ENCODE peak calls at places on chromosomes 4 and X, in seven cellular contexts. One of them, this sample, is unnamed.

GRCh38 chr4:187961961-187962360 is 33.6 kb upstream of the ZFP42 start:
- DNase-seq in IMR-90: no peak
- DNase-seq in ovary: no peak
- DNase-seq in gastrocnemius medialis: no peak
- DNase-seq in breast epithelium: no peak
- DNase-seq in A549: no peak
- DNase-seq in stomach: no peak
- DNase-seq in this sample: no peak

GRCh38 chrX:18291006-18291545 is 63.4 kb downstream of the SCML2 start:
- DNase-seq in gastrocnemius medialis: no peak
- DNase-seq in stomach: no peak
- DNase-seq in A549: no peak
- DNase-seq in IMR-90: peak
- DNase-seq in ovary: no peak
- DNase-seq in breast epithelium: no peak
- DNase-seq in this sample: no peak

GRCh38 chrX:40167240-40168182 is 69.8 kb upstream of the BCOR start:
- DNase-seq in breast epithelium: no peak
- DNase-seq in ovary: peak
- DNase-seq in A549: no peak
- DNase-seq in IMR-90: no peak
- DNase-seq in stomach: no peak
- DNase-seq in gastrocnemius medialis: no peak
- DNase-seq in this sample: no peak

GRCh38 chr4:147933316-147933715 is 201.4 kb downstream of the ARHGAP10 start:
- DNase-seq in gastrocnemius medialis: peak
- DNase-seq in stomach: no peak
- DNase-seq in IMR-90: peak
- DNase-seq in ovary: no peak
- DNase-seq in breast epithelium: no peak
- DNase-seq in A549: no peak
- DNase-seq in this sample: no peak

GRCh38 chr4:2823671-2824328 is 19.8 kb upstream of the ADD1 start:
- DNase-seq in ovary: no peak
- DNase-seq in A549: no peak
- DNase-seq in stomach: no peak
- DNase-seq in breast epithelium: no peak
- DNase-seq in IMR-90: no peak
- DNase-seq in gastrocnemius medialis: no peak
- DNase-seq in this sample: no peak

GRCh38 chrX:130012683-130013082 is 30.2 kb downstream of the BCORL1 start:
- DNase-seq in stomach: no peak
- DNase-seq in A549: no peak
- DNase-seq in breast epithelium: no peak
- DNase-seq in ovary: no peak
- DNase-seq in IMR-90: no peak
- DNase-seq in gastrocnemius medialis: no peak
- DNase-seq in this sample: no peak

GRCh38 chr4:138555584-138555983 is 313.4 kb upstream of the SLC7A11 start:
- DNase-seq in IMR-90: no peak
- DNase-seq in breast epithelium: no peak
- DNase-seq in ovary: no peak
- DNase-seq in A549: no peak
- DNase-seq in gastrocnemius medialis: no peak
- DNase-seq in stomach: no peak
- DNase-seq in this sample: no peak

GRCh38 chr4:35463251-35463952 is 780.9 kb downstream of the ARAP2 start:
- DNase-seq in ovary: no peak
- DNase-seq in A549: no peak
- DNase-seq in stomach: no peak
- DNase-seq in IMR-90: no peak
- DNase-seq in breast epithelium: no peak
- DNase-seq in gastrocnemius medialis: no peak
- DNase-seq in this sample: no peak

GRCh38 chrX:132631579-132632232 is 142.9 kb upstream of the MBNL3 start:
- DNase-seq in A549: peak
- DNase-seq in ovary: no peak
- DNase-seq in IMR-90: peak
- DNase-seq in breast epithelium: no peak
- DNase-seq in gastrocnemius medialis: no peak
- DNase-seq in stomach: no peak
- DNase-seq in this sample: no peak

GRCh38 chr4:121072080-121072835 is at the start of gene NDNF:
- DNase-seq in stomach: no peak
- DNase-seq in A549: no peak
- DNase-seq in ovary: peak
- DNase-seq in breast epithelium: no peak
- DNase-seq in IMR-90: peak
- DNase-seq in gastrocnemius medialis: no peak
- DNase-seq in this sample: no peak

GRCh38 chr4:111937368-111937767 is 207.9 kb upstream of the FAM241A start:
- DNase-seq in breast epithelium: no peak
- DNase-seq in gastrocnemius medialis: no peak
- DNase-seq in ovary: no peak
- DNase-seq in IMR-90: peak
- DNase-seq in A549: peak
- DNase-seq in stomach: no peak
- DNase-seq in this sample: no peak

GRCh38 chr4:182929296-182929695 is 12.1 kb upstream of the DCTD start:
- DNase-seq in stomach: no peak
- DNase-seq in IMR-90: peak
- DNase-seq in breast epithelium: no peak
- DNase-seq in A549: no peak
- DNase-seq in gastrocnemius medialis: no peak
- DNase-seq in ovary: no peak
- DNase-seq in this sample: no peak

GRCh38 chr4:121551271-121551670 is 145.5 kb downstream of the ANXA5 start:
- DNase-seq in stomach: no peak
- DNase-seq in ovary: no peak
- DNase-seq in gastrocnemius medialis: no peak
- DNase-seq in A549: no peak
- DNase-seq in breast epithelium: no peak
- DNase-seq in IMR-90: no peak
- DNase-seq in this sample: no peak

GRCh38 chr4:68735106-68735505 is 64.7 kb upstream of the UGT2B15 start:
- DNase-seq in A549: no peak
- DNase-seq in IMR-90: no peak
- DNase-seq in breast epithelium: no peak
- DNase-seq in gastrocnemius medialis: no peak
- DNase-seq in ovary: no peak
- DNase-seq in stomach: no peak
- DNase-seq in this sample: no peak

GRCh38 chr4:173057906-173058305 is 110.7 kb upstream of the GALNT7 start:
- DNase-seq in A549: no peak
- DNase-seq in IMR-90: peak
- DNase-seq in stomach: no peak
- DNase-seq in gastrocnemius medialis: no peak
- DNase-seq in breast epithelium: no peak
- DNase-seq in ovary: no peak
- DNase-seq in this sample: no peak

GRCh38 chrX:41234962-41235361 is 99.0 kb upstream of the DDX3X start:
- DNase-seq in breast epithelium: no peak
- DNase-seq in stomach: no peak
- DNase-seq in A549: no peak
- DNase-seq in ovary: no peak
- DNase-seq in gastrocnemius medialis: no peak
- DNase-seq in IMR-90: no peak
- DNase-seq in this sample: no peak
- H3K27ac ChIP-seq in breast epithelium: no peak
- H3K27ac ChIP-seq in stomach: no peak
- H3K27ac ChIP-seq in A549: no peak
- H3K27ac ChIP-seq in ovary: no peak
- H3K27ac ChIP-seq in gastrocnemius medialis: no peak
- H3K27ac ChIP-seq in IMR-90: no peak
- H3K27ac ChIP-seq in this sample: no peak

DNA sequence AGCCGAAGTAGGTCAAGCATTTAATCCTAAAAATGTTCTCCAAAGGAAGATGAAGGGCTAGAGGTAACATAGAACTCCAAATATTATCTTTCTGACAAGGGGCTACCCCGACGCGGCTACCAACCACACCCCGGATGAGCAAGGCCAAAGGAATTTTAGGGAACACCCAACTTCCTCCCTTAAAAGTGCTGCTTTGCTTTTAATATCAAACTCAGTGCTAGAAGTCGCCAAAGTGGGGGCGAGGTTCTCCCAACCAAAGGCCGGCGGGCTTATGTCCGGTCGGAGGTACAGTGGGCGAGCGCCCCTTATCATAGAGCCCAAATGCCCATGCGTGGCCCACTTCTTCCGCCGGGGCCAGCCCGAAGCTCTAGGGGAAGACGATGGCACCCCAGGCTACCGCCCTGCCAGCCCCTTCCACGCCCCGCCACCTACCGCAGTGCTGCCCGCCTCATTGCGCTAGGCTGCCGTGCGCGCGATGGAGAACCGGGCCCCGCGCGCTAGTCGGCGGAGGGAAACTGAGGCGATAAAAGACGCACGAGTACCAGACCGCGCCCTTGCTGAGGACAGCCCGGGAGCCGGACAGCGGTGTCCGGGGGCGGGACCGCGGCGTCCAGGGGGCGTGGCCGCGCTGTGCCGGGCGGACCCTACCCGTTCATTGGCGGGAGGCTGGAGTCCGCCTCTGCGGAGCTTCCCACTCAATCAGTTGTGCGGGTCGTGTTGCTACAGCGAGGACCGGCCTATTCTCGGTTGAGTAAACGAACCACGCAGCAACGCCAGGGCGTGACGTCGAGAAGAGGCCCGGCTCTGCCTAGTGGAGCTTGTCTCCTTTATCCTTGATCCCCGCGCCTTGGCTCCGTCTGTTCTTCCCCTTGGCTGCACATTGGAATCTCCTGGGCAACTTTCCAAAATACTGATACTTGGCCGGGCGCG is at the start of gene ACOT9:
- DNase-seq in IMR-90: peak
- DNase-seq in ovary: peak
- DNase-seq in A549: peak
- DNase-seq in stomach: peak
- DNase-seq in gastrocnemius medialis: peak
- DNase-seq in breast epithelium: peak
- DNase-seq in this sample: peak
- TF ChIP-seq POLR2A in IMR-90: peak
- TF ChIP-seq POLR2A in ovary: peak
- TF ChIP-seq POLR2A in A549: peak
- TF ChIP-seq POLR2A in stomach: no peak
- TF ChIP-seq POLR2A in gastrocnemius medialis: peak
- TF ChIP-seq POLR2A in breast epithelium: peak
- TF ChIP-seq POLR2A in this sample: peak

GRCh38 chr4:140153744-140154571 is at the start of gene MAML3:
- DNase-seq in gastrocnemius medialis: peak
- DNase-seq in ovary: peak
- DNase-seq in IMR-90: peak
- DNase-seq in breast epithelium: peak
- DNase-seq in stomach: peak
- DNase-seq in A549: no peak
- DNase-seq in this sample: peak

GRCh38 chr4:140152760-140153418 is 1.1 kb downstream of the MAML3 start:
- DNase-seq in A549: no peak
- DNase-seq in breast epithelium: peak
- DNase-seq in gastrocnemius medialis: peak
- DNase-seq in ovary: peak
- DNase-seq in stomach: peak
- DNase-seq in IMR-90: peak
- DNase-seq in this sample: no peak

GRCh38 chr4:140152015-140152703 is 1.8 kb downstream of the MAML3 start:
- DNase-seq in breast epithelium: peak
- DNase-seq in A549: peak
- DNase-seq in ovary: peak
- DNase-seq in gastrocnemius medialis: peak
- DNase-seq in IMR-90: no peak
- DNase-seq in stomach: peak
- DNase-seq in this sample: no peak

GRCh38 chr4:140154572-140154891 is 548 bp upstream of the MAML3 start:
- DNase-seq in stomach: no peak
- DNase-seq in ovary: no peak
- DNase-seq in IMR-90: no peak
- DNase-seq in A549: no peak
- DNase-seq in breast epithelium: no peak
- DNase-seq in gastrocnemius medialis: no peak
- DNase-seq in this sample: no peak

GRCh38 chr4:140153419-140153743 is 603 bp downstream of the MAML3 start:
- DNase-seq in gastrocnemius medialis: no peak
- DNase-seq in breast epithelium: no peak
- DNase-seq in IMR-90: no peak
- DNase-seq in ovary: no peak
- DNase-seq in A549: no peak
- DNase-seq in stomach: no peak
- DNase-seq in this sample: no peak
- H3K27ac ChIP-seq in gastrocnemius medialis: peak
- H3K27ac ChIP-seq in breast epithelium: peak
- H3K27ac ChIP-seq in IMR-90: peak
- H3K27ac ChIP-seq in ovary: peak
- H3K27ac ChIP-seq in A549: peak
- H3K27ac ChIP-seq in stomach: peak
- H3K27ac ChIP-seq in this sample: peak

GRCh38 chr4:13484749-13485345 is 707 bp upstream of the RAB28 start:
- DNase-seq in IMR-90: peak
- DNase-seq in A549: peak
- DNase-seq in breast epithelium: no peak
- DNase-seq in ovary: no peak
- DNase-seq in stomach: no peak
- DNase-seq in gastrocnemius medialis: no peak
- DNase-seq in this sample: no peak

GRCh38 chr4:13478707-13479106 is 5.4 kb downstream of the RAB28 start:
- DNase-seq in ovary: no peak
- DNase-seq in breast epithelium: no peak
- DNase-seq in A549: no peak
- DNase-seq in stomach: no peak
- DNase-seq in gastrocnemius medialis: no peak
- DNase-seq in IMR-90: no peak
- DNase-seq in this sample: no peak

GRCh38 chr4:13483142-13484044 is 747 bp downstream of the RAB28 start:
- DNase-seq in gastrocnemius medialis: peak
- DNase-seq in IMR-90: peak
- DNase-seq in stomach: peak
- DNase-seq in ovary: no peak
- DNase-seq in A549: peak
- DNase-seq in breast epithelium: no peak
- DNase-seq in this sample: no peak

GRCh38 chr4:13481569-13481968 is 2.6 kb downstream of the RAB28 start:
- DNase-seq in IMR-90: peak
- DNase-seq in gastrocnemius medialis: no peak
- DNase-seq in stomach: no peak
- DNase-seq in breast epithelium: no peak
- DNase-seq in ovary: no peak
- DNase-seq in A549: no peak
- DNase-seq in this sample: no peak

DNA sequence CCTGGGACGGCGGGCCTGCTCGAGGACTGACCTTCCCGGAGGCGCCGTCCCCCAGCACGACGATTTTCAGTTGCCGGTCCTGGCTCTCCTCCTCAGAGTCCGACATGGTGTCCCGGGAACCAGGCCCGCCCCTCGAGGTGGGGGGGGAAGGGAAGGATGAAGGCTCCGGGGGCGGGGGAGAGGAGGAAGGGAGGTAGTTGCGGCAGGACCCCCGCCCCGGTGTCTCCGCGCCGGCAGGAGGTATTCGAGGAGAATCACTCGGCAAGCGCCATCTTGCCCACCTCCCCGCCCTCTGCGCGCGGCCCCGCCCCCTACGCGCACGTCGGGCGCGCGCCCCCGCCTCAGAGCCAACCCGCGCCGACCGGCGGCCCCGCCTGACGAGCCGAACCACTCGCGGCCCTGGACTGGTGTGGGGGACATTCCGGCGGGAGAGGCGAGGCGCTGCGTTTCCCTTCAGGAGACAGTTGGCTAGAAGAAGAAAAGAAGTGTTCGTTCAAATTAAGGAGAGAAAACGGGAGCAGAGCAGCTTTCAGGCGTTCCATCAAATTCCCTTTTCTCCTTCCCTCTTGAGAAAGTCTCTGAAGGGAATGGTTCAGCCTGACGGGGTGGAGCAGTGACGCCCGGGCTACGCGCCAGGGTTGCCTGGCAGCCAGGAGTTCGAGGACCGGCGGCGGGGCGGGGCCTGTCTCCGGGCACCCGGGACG is at the start of gene RAB28:
- DNase-seq in gastrocnemius medialis: peak
- DNase-seq in IMR-90: peak
- DNase-seq in ovary: peak
- DNase-seq in breast epithelium: peak
- DNase-seq in stomach: peak
- DNase-seq in A549: peak
- DNase-seq in this sample: peak
- TF ChIP-seq POLR2A in gastrocnemius medialis: peak
- TF ChIP-seq POLR2A in IMR-90: peak
- TF ChIP-seq POLR2A in ovary: peak
- TF ChIP-seq POLR2A in breast epithelium: no peak
- TF ChIP-seq POLR2A in stomach: no peak
- TF ChIP-seq POLR2A in A549: peak
- TF ChIP-seq POLR2A in this sample: no peak